ENCODE peak calls at places on chromosomes 5 and 9, in six cellular contexts. X, R, Y, Q, D and M are unnamed samples.

GRCh38 chr9:137479315-137479861 is 20.3 kb upstream of the NSMF start:
- DNase-seq in X (no peak), R (no peak), Y (no peak), Q (no peak), D (no peak), M (no peak)

GRCh38 chr5:96703384-96703910 is 41.3 kb downstream of the CAST start:
- DNase-seq in X (peak), R (no peak), Y (peak), Q (no peak), D (no peak), M (no peak)

GRCh38 chr9:81601639-81602623 is 87.4 kb downstream of the TLE1 start:
- DNase-seq in X (no peak), R (no peak), Y (no peak), Q (no peak), D (no peak), M (no peak)

GRCh38 chr5:76737131-76737556 is 21.2 kb downstream of the F2R start:
- DNase-seq in X (peak), R (no peak), Y (no peak), Q (no peak), D (no peak), M (no peak)

GRCh38 chr5:150774145-150774544 is 4.4 kb upstream of the SMIM3 start:
- DNase-seq in X (no peak), R (no peak), Y (peak), Q (no peak), D (no peak), M (no peak)

GRCh38 chr5:54930736-54931135 is 54.7 kb downstream of the ESM1 start:
- DNase-seq in X (no peak), R (no peak), Y (no peak), Q (no peak), D (no peak), M (no peak)

GRCh38 chr5:121851643-121852574 is at the start of gene FTMT:
- DNase-seq in X (no peak), R (no peak), Y (no peak), Q (no peak), D (no peak), M (no peak)

GRCh38 chr9:89563511-89564256 is 41.1 kb upstream of the GADD45G start:
- DNase-seq in X (no peak), R (no peak), Y (no peak), Q (no peak), D (no peak), M (no peak)

GRCh38 chr9:124450241-124450924 is at the start of gene ADGRD2:
- DNase-seq in X (no peak), R (no peak), Y (peak), Q (no peak), D (no peak), M (no peak)

GRCh38 chr5:17190242-17190778 is 27.1 kb upstream of the BASP1 start:
- DNase-seq in X (peak), R (no peak), Y (peak), Q (no peak), D (no peak), M (no peak)

GRCh38 chr9:75051285-75051684 is 23.2 kb upstream of the CARNMT1 start:
- DNase-seq in X (no peak), R (no peak), Y (no peak), Q (no peak), D (no peak), M (no peak)

GRCh38 chr9:137551656-137552534 is at the start of gene MRPL41:
- DNase-seq in X (peak), R (peak), Y (peak), Q (peak), D (peak), M (peak)

GRCh38 chr9:134734270-134734669 is 92.7 kb downstream of the COL5A1 start:
- DNase-seq in X (no peak), R (no peak), Y (peak), Q (no peak), D (no peak), M (no peak)

GRCh38 chr5:135481387-135481786 is 29.2 kb upstream of the TIFAB start:
- DNase-seq in X (no peak), R (no peak), Y (no peak), Q (no peak), D (no peak), M (no peak)

GRCh38 chr9:32502459-32502858 is 23.5 kb downstream of the RIGI start:
- DNase-seq in X (no peak), R (no peak), Y (peak), Q (no peak), D (no peak), M (no peak)